ENCODE peak calls at places on chromosome 22, in five cellular contexts. U, C, L, K and S are unnamed samples.

GRCh38 chr22:41579297-41579996 is 10.2 kb downstream of the PMM1 start:
- DNase-seq in C (no peak), K (no peak), L (no peak), U (no peak), S (no peak)

GRCh38 chr22:24156146-24156914 is 25.0 kb upstream of the SUSD2 start:
- DNase-seq in K (peak; percentile 82), L (no peak), U (no peak), C (no peak), S (no peak)

GRCh38 chr22:29284196-29284595 is 16.1 kb downstream of the EWSR1 start:
- DNase-seq in L (no peak), C (no peak), U (no peak), K (no peak), S (no peak)

GRCh38 chr22:50444663-50445062 is 30.2 kb downstream of the SBF1 start:
- DNase-seq in K (no peak), L (no peak), U (no peak), C (no peak), S (no peak)

GRCh38 chr22:43905681-43906080 is 13.9 kb upstream of the PNPLA5 start:
- DNase-seq in L (no peak), U (no peak), C (no peak), K (no peak), S (no peak)

GRCh38 chr22:37209140-37209845 is 3.0 kb downstream of the SSTR3 start:
- DNase-seq in L (no peak), K (peak; percentile 36), C (no peak), U (no peak), S (no peak)

GRCh38 chr22:29689872-29690213 is 30.0 kb upstream of the CABP7 start:
- DNase-seq in C (no peak), L (peak; percentile 41), K (peak; percentile 79), U (no peak), S (peak; percentile 24)

GRCh38 chr22:40805699-40806203 is 13.4 kb downstream of the SLC25A17 start:
- DNase-seq in U (no peak), C (no peak), K (no peak), L (no peak), S (no peak)

GRCh38 chr22:19880786-19881569 is 26.3 kb upstream of the GNB1L start:
- DNase-seq in L (peak; percentile 92), U (no peak), C (peak; percentile 90), K (peak; percentile 51), S (peak; percentile 96)

GRCh38 chr22:40853330-40853729 is 3.1 kb downstream of the ST13 start:
- DNase-seq in C (no peak), L (no peak), U (no peak), K (no peak), S (no peak)

GRCh38 chr22:22694106-22694505 is 49.7 kb downstream of the GGTLC2 start:
- DNase-seq in K (no peak), L (no peak), U (no peak), C (no peak), S (no peak)

GRCh38 chr22:42344391-42344861 is 74.0 kb upstream of the TCF20 start:
- DNase-seq in U (no peak), C (no peak), K (no peak), L (no peak), S (no peak)

GRCh38 chr22:50112151-50113118 is 22.6 kb downstream of the MOV10L1 start:
- DNase-seq in K (no peak), C (no peak), U (no peak), L (no peak), S (no peak)

GRCh38 chr22:19855504-19856409 is 1.1 kb upstream of the GNB1L start:
- DNase-seq in U (peak; percentile 35), K (peak; percentile 75), C (peak; percentile 94), L (no peak), S (peak; percentile 95)

GRCh38 chr22:36362077-36362476 is 25.7 kb downstream of the MYH9 start:
- DNase-seq in C (no peak), L (no peak), U (no peak), K (no peak), S (no peak)

GRCh38 chr22:47064416-47064815 is 302.0 kb downstream of the TBC1D22A start:
- DNase-seq in L (no peak), U (no peak), C (no peak), K (peak; percentile 33), S (no peak)

GRCh38 chr22:44391481-44392445 is 79.0 kb upstream of the SHISAL1 start:
- DNase-seq in L (no peak), U (no peak), C (no peak), K (no peak), S (no peak)

GRCh38 chr22:27747396-27748256 is 53.9 kb downstream of the MN1 start:
- DNase-seq in K (no peak), C (peak; percentile 68), U (no peak), L (no peak), S (no peak)

GRCh38 chr22:29310863-29311339 is 4.5 kb downstream of the GAS2L1 start:
- DNase-seq in K (peak; percentile 86), C (peak; percentile 87), L (no peak), U (no peak), S (peak; percentile 73)

GRCh38 chr22:22431271-22432220 is 77.0 kb downstream of the ZNF280B start:
- DNase-seq in K (peak; percentile 79), L (no peak), U (no peak), C (peak; percentile 99), S (peak; percentile 49)

GRCh38 chr22:40392618-40393017 is 22.2 kb downstream of the SGSM3 start:
- DNase-seq in C (no peak), K (no peak), L (no peak), U (no peak), S (no peak)

GRCh38 chr22:44263547-44263946 is 49.2 kb downstream of the SHISAL1 start:
- DNase-seq in U (no peak), L (no peak), K (no peak), C (no peak), S (no peak)

GRCh38 chr22:45807156-45807915 is 135.7 kb downstream of the ATXN10 start:
- DNase-seq in C (no peak), U (no peak), K (no peak), L (no peak), S (no peak)

GRCh38 chr22:50161508-50162390 is 8.8 kb upstream of the PANX2 start:
- DNase-seq in K (no peak), L (no peak), U (no peak), C (no peak), S (no peak)

GRCh38 chr22:36781656-36782627 is 6.0 kb upstream of the IFT27 start:
- DNase-seq in C (peak; percentile 77), L (peak; percentile 73), U (peak; percentile 33), K (peak; percentile 86), S (peak; percentile 40)

DNA sequence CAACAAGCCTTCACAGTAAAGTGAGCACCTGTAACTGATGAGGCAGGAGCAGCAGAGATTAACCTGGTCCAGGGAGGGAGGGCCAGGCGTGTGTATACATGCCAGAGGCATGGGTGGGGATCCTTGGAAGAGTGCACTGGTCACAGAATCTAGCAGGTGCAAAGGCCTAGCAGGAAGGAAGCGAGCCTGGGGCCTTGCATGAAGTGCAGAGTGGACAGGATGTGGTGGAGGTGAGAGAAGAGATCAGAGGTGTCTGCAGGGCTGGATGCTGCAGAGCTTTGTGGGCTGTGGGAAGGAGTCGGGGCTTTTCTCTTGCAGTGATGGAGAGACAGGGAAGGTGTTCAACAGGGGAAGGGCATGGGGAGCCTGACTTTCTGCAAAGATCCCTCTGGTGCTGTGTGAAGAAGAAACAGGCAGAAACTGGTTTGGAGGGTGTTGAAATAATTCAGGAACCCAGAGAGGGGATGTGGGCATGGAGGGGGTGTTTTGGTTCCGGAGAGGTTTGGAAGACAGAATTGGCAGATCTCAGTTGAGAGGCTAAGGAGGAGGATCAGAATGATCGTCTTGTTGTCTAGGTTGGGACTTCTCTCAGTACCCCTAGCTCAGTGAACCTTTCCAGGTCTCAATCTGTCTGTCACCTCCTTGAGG is 2.6 kb upstream of the TPST2 start:
- DNase-seq in K (no peak), C (no peak), L (no peak), U (peak; percentile 72), S (no peak)
- TF ChIP-seq USF2 in K (no peak), C (no peak), L (no peak), U (no peak), S (no peak)

DNA sequence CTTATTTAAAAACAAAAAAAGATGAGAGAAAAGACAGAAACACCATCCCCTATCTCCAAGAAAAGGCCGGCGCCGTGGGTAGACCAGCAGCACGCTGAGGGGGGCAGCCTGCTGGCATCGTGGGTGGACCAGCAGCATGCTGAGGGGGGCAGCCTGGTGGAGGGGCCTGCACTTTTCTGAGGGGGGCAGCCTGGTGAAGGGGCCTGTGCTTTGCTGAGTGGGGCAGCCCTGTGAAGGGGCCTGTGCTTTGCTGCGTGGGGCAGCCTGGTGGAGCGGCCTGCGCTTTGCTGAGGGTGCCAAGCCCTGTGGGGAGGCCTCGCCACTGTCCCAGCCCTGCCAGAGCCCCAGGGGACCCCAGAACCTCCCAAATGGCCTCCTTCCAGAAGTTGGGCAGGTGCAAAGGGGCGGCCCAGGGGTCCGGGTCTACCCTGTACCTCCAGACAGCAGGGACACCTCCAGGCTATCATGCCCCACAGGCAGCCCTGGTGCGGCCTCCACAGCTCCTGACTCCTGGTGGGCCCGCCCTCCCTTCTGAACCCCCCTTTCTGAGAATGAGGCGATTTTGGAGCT is 1185.7 kb downstream of the BRD1 start:
- DNase-seq in U (no peak), C (no peak), K (no peak), L (no peak), S (no peak)
- TF ChIP-seq TAF1 in U (no peak), C (no peak), K (no peak), L (no peak), S (no peak)

DNA sequence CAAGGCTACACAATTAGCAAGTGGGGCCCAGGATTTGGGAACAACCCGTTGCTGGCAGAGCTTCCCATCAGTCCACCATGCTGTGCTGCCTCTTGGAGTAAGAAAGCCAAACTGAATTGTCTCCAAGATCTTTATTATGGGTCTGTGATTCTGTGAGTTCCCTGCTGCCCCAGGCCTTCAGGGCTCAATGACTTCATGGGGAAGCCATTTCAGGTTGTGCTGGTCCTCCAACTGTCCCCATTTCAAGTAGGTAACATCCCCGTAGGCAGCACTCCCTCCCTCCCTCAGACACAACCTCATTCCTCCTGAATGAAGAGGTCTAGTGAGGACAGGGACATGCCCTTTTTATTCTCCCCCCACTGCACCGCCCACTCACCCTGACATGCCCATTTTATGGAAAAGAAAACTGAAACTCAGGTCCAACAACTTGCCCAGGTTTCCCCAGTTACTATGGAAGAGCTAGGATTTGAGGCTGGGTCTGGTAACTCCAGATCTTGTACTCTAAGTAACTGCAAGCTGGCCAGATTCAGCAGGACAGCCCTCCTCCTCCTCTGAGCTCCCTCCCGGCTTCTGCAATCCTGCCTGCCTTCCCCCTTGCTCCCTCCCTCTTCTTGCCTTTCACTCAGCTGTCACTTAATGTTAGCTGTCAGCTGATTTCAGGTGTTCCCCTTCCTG is 8.2 kb upstream of the YWHAH start:
- DNase-seq in L (no peak), C (no peak), K (no peak), U (no peak), S (no peak)
- TF ChIP-seq USF2 in L (no peak), C (no peak), K (no peak), U (no peak), S (no peak)

GRCh38 chr22:38982008-38982927 is at the start of gene APOBEC3B:
- DNase-seq in K (no peak), L (no peak), U (peak; percentile 85), C (peak; percentile 76), S (peak; percentile 86)
- TF ChIP-seq TAF1 in K (no peak), L (peak; percentile 41), U (no peak), C (no peak), S (no peak)